ENCODE peak calls at places on chromosomes 12 and 14, in nine cellular contexts. One of them, this sample, is unnamed.

GRCh38 chr12:51307655-51308593 is 16.1 kb downstream of the BIN2 start:
- DNase-seq in stimulated activated CD4-positive, alpha-beta T cell treated with anti-CD3 and anti-CD28 coated beads, Interleukin-15, amount 100 ng/mL, for 1 hour: no peak
- DNase-seq in psoas muscle: no peak
- DNase-seq in AG09309: peak; percentile 71
- DNase-seq in cardiac muscle cell: no peak
- DNase-seq in left ventricle myocardium superior: no peak
- DNase-seq in mucosa of gallbladder: peak; percentile 43
- DNase-seq in GM04504: peak; percentile 69
- DNase-seq in amniotic stem cell: peak; percentile 80
- DNase-seq in this sample: no peak

GRCh38 chr12:91216871-91217270 is 34.3 kb upstream of the DCN start:
- DNase-seq in stimulated activated CD4-positive, alpha-beta T cell treated with anti-CD3 and anti-CD28 coated beads, Interleukin-15, amount 100 ng/mL, for 1 hour: no peak
- DNase-seq in psoas muscle: no peak
- DNase-seq in AG09309: no peak
- DNase-seq in cardiac muscle cell: no peak
- DNase-seq in left ventricle myocardium superior: no peak
- DNase-seq in mucosa of gallbladder: no peak
- DNase-seq in GM04504: no peak
- DNase-seq in amniotic stem cell: no peak
- DNase-seq in this sample: no peak

GRCh38 chr14:50961606-50962259 is 17.4 kb upstream of the PYGL start:
- DNase-seq in stimulated activated CD4-positive, alpha-beta T cell treated with anti-CD3 and anti-CD28 coated beads, Interleukin-15, amount 100 ng/mL, for 1 hour: no peak
- DNase-seq in psoas muscle: no peak
- DNase-seq in AG09309: peak; percentile 57
- DNase-seq in cardiac muscle cell: no peak
- DNase-seq in left ventricle myocardium superior: no peak
- DNase-seq in mucosa of gallbladder: no peak
- DNase-seq in GM04504: peak; percentile 84
- DNase-seq in amniotic stem cell: no peak
- DNase-seq in this sample: no peak

GRCh38 chr12:49866859-49867579 is 24.1 kb upstream of the BCDIN3D start:
- DNase-seq in stimulated activated CD4-positive, alpha-beta T cell treated with anti-CD3 and anti-CD28 coated beads, Interleukin-15, amount 100 ng/mL, for 1 hour: peak; percentile 40
- DNase-seq in psoas muscle: peak; percentile 74
- DNase-seq in AG09309: no peak
- DNase-seq in cardiac muscle cell: peak; percentile 80
- DNase-seq in left ventricle myocardium superior: peak; percentile 84
- DNase-seq in mucosa of gallbladder: peak; percentile 77
- DNase-seq in GM04504: peak; percentile 26
- DNase-seq in amniotic stem cell: peak; percentile 30
- DNase-seq in this sample: peak; percentile 78

GRCh38 chr12:92987846-92988621 is 58.9 kb upstream of the EEA1 start:
- DNase-seq in stimulated activated CD4-positive, alpha-beta T cell treated with anti-CD3 and anti-CD28 coated beads, Interleukin-15, amount 100 ng/mL, for 1 hour: no peak
- DNase-seq in psoas muscle: peak; percentile 25
- DNase-seq in AG09309: no peak
- DNase-seq in cardiac muscle cell: peak; percentile 24
- DNase-seq in left ventricle myocardium superior: peak; percentile 40
- DNase-seq in mucosa of gallbladder: no peak
- DNase-seq in GM04504: no peak
- DNase-seq in amniotic stem cell: no peak
- DNase-seq in this sample: no peak

GRCh38 chr12:29662737-29663323 is 120.9 kb downstream of the TMTC1 start:
- DNase-seq in stimulated activated CD4-positive, alpha-beta T cell treated with anti-CD3 and anti-CD28 coated beads, Interleukin-15, amount 100 ng/mL, for 1 hour: no peak
- DNase-seq in psoas muscle: no peak
- DNase-seq in AG09309: no peak
- DNase-seq in cardiac muscle cell: peak; percentile 4
- DNase-seq in left ventricle myocardium superior: no peak
- DNase-seq in mucosa of gallbladder: no peak
- DNase-seq in GM04504: no peak
- DNase-seq in amniotic stem cell: no peak
- DNase-seq in this sample: no peak

GRCh38 chr12:42504049-42504448 is 85.5 kb downstream of the PRICKLE1 start:
- DNase-seq in stimulated activated CD4-positive, alpha-beta T cell treated with anti-CD3 and anti-CD28 coated beads, Interleukin-15, amount 100 ng/mL, for 1 hour: no peak
- DNase-seq in psoas muscle: no peak
- DNase-seq in AG09309: no peak
- DNase-seq in cardiac muscle cell: peak; percentile 77
- DNase-seq in left ventricle myocardium superior: no peak
- DNase-seq in mucosa of gallbladder: peak; percentile 18
- DNase-seq in GM04504: no peak
- DNase-seq in amniotic stem cell: no peak
- DNase-seq in this sample: no peak

GRCh38 chr12:52437508-52437907 is 3.3 kb upstream of the KRT75 start:
- DNase-seq in stimulated activated CD4-positive, alpha-beta T cell treated with anti-CD3 and anti-CD28 coated beads, Interleukin-15, amount 100 ng/mL, for 1 hour: no peak
- DNase-seq in psoas muscle: no peak
- DNase-seq in AG09309: no peak
- DNase-seq in cardiac muscle cell: no peak
- DNase-seq in left ventricle myocardium superior: no peak
- DNase-seq in mucosa of gallbladder: no peak
- DNase-seq in GM04504: no peak
- DNase-seq in amniotic stem cell: no peak
- DNase-seq in this sample: peak; percentile 75

GRCh38 chr12:42997032-42997431 is 407.5 kb upstream of the PRICKLE1 start:
- DNase-seq in stimulated activated CD4-positive, alpha-beta T cell treated with anti-CD3 and anti-CD28 coated beads, Interleukin-15, amount 100 ng/mL, for 1 hour: no peak
- DNase-seq in psoas muscle: no peak
- DNase-seq in AG09309: no peak
- DNase-seq in cardiac muscle cell: no peak
- DNase-seq in left ventricle myocardium superior: no peak
- DNase-seq in mucosa of gallbladder: no peak
- DNase-seq in GM04504: no peak
- DNase-seq in amniotic stem cell: no peak
- DNase-seq in this sample: no peak

GRCh38 chr12:53217049-53217929 is 10.2 kb upstream of the ITGB7 start:
- DNase-seq in stimulated activated CD4-positive, alpha-beta T cell treated with anti-CD3 and anti-CD28 coated beads, Interleukin-15, amount 100 ng/mL, for 1 hour: no peak
- DNase-seq in psoas muscle: peak; percentile 74
- DNase-seq in AG09309: no peak
- DNase-seq in cardiac muscle cell: no peak
- DNase-seq in left ventricle myocardium superior: peak; percentile 54
- DNase-seq in mucosa of gallbladder: no peak
- DNase-seq in GM04504: no peak
- DNase-seq in amniotic stem cell: no peak
- DNase-seq in this sample: peak; percentile 71

GRCh38 chr12:9864913-9865675 is 4.1 kb downstream of the CLEC2B start:
- DNase-seq in stimulated activated CD4-positive, alpha-beta T cell treated with anti-CD3 and anti-CD28 coated beads, Interleukin-15, amount 100 ng/mL, for 1 hour: no peak
- DNase-seq in psoas muscle: no peak
- DNase-seq in AG09309: no peak
- DNase-seq in cardiac muscle cell: no peak
- DNase-seq in left ventricle myocardium superior: no peak
- DNase-seq in mucosa of gallbladder: no peak
- DNase-seq in GM04504: no peak
- DNase-seq in amniotic stem cell: no peak
- DNase-seq in this sample: no peak